ENCODE peak calls at places on chromosomes 2 and 18, in four cellular contexts. One of them, this sample, is unnamed.

GRCh38 chr2:132909427-132909826 is 239.4 kb upstream of the LYPD1 start:
- DNase-seq in globus pallidus: no peak
- DNase-seq in NCI-H1092: no peak
- DNase-seq in amniotic stem cell: no peak
- DNase-seq in this sample: no peak

GRCh38 chr2:239274391-239275001 is 126.3 kb downstream of the HDAC4 start:
- DNase-seq in globus pallidus: no peak
- DNase-seq in NCI-H1092: no peak
- DNase-seq in amniotic stem cell: no peak
- DNase-seq in this sample: no peak

GRCh38 chr2:220275454-220275853 is 648.0 kb downstream of the SLC4A3 start:
- DNase-seq in globus pallidus: no peak
- DNase-seq in NCI-H1092: no peak
- DNase-seq in amniotic stem cell: no peak
- DNase-seq in this sample: no peak

GRCh38 chr2:138930571-138930970 is 150.4 kb upstream of the NXPH2 start:
- DNase-seq in globus pallidus: no peak
- DNase-seq in NCI-H1092: no peak
- DNase-seq in amniotic stem cell: no peak
- DNase-seq in this sample: no peak

GRCh38 chr2:67867735-67868134 is 195.1 kb downstream of the C1D start:
- DNase-seq in globus pallidus: no peak
- DNase-seq in NCI-H1092: no peak
- DNase-seq in amniotic stem cell: no peak
- DNase-seq in this sample: no peak

GRCh38 chr2:132891456-132891855 is 221.5 kb upstream of the LYPD1 start:
- DNase-seq in globus pallidus: no peak
- DNase-seq in NCI-H1092: no peak
- DNase-seq in amniotic stem cell: no peak
- DNase-seq in this sample: no peak

GRCh38 chr2:42238644-42239288 is 69.6 kb downstream of the EML4 start:
- DNase-seq in globus pallidus: peak; percentile 29
- DNase-seq in NCI-H1092: peak; percentile 30
- DNase-seq in amniotic stem cell: no peak
- DNase-seq in this sample: peak; percentile 43

GRCh38 chr2:173075781-173076556 is at the start of gene MAP3K20:
- DNase-seq in globus pallidus: peak; percentile 29
- DNase-seq in NCI-H1092: peak; percentile 43
- DNase-seq in amniotic stem cell: no peak
- DNase-seq in this sample: peak; percentile 69

GRCh38 chr2:42722328-42723190 is 41.4 kb downstream of the OXER1 start:
- DNase-seq in globus pallidus: peak; percentile 20
- DNase-seq in NCI-H1092: peak; percentile 2
- DNase-seq in amniotic stem cell: peak; percentile 30
- DNase-seq in this sample: peak; percentile 5

GRCh38 chr2:191166111-191166755 is 15.4 kb upstream of the STAT4 start:
- DNase-seq in globus pallidus: peak; percentile 70
- DNase-seq in NCI-H1092: no peak
- DNase-seq in amniotic stem cell: no peak
- DNase-seq in this sample: peak; percentile 15

GRCh38 chr2:46780801-46781445 is 134.7 kb downstream of the MCFD2 start:
- DNase-seq in globus pallidus: peak; percentile 28
- DNase-seq in NCI-H1092: no peak
- DNase-seq in amniotic stem cell: no peak
- DNase-seq in this sample: no peak

GRCh38 chr18:11995445-11996189 is 14.3 kb downstream of the IMPA2 start:
- DNase-seq in globus pallidus: peak; percentile 60
- DNase-seq in NCI-H1092: peak; percentile 7
- DNase-seq in amniotic stem cell: no peak
- DNase-seq in this sample: peak; percentile 51

This sample was measured in NCI-H510A.